ENCODE peak calls at places on chromosomes 1 and 21, in seven cellular contexts. M, S, X, O, V, P and T are unnamed samples.

GRCh38 chr21:16342932-16343331 is 613.1 kb downstream of the USP25 start:
- DNase-seq in M (no peak), S (no peak), X (no peak), O (no peak), V (no peak), P (no peak), T (peak)

GRCh38 chr1:96596226-96596625 is 125.4 kb upstream of the PTBP2 start:
- DNase-seq in M (peak), S (no peak), X (no peak), O (peak), V (peak), P (no peak), T (peak)

GRCh38 chr1:208917719-208918118 is 665.8 kb upstream of the CAMK1G start:
- DNase-seq in M (no peak), S (no peak), X (no peak), O (no peak), V (no peak), P (no peak), T (no peak)

GRCh38 chr1:63863137-63863536 is 89.3 kb downstream of the ROR1 start:
- DNase-seq in M (no peak), S (no peak), X (no peak), O (no peak), V (no peak), P (no peak), T (no peak)

GRCh38 chr1:165717918-165718515 is 19.7 kb upstream of the ALDH9A1 start:
- DNase-seq in M (peak), S (peak), X (no peak), O (peak), V (peak), P (no peak), T (peak)

GRCh38 chr1:183719289-183719688 is 66.2 kb upstream of the APOBEC4 start:
- DNase-seq in M (no peak), S (no peak), X (no peak), O (no peak), V (no peak), P (no peak), T (no peak)

GRCh38 chr1:93585059-93585966 is 96.3 kb downstream of the BCAR3 start:
- DNase-seq in M (no peak), S (peak), X (peak), O (peak), V (no peak), P (peak), T (no peak)

GRCh38 chr1:206081811-206082210 is 28.8 kb downstream of the RHEX start:
- DNase-seq in M (no peak), S (no peak), X (no peak), O (no peak), V (no peak), P (no peak), T (no peak)

GRCh38 chr1:39205781-39206464 is 1.4 kb downstream of the MACF1 start:
- DNase-seq in M (no peak), S (no peak), X (no peak), O (no peak), V (no peak), P (no peak), T (no peak)

GRCh38 chr1:70382682-70383081 is 28.2 kb upstream of the ANKRD13C start:
- DNase-seq in M (no peak), S (no peak), X (no peak), O (no peak), V (no peak), P (no peak), T (no peak)

GRCh38 chr21:39208624-39209333 is 25.5 kb upstream of the PSMG1 start:
- DNase-seq in M (no peak), S (peak), X (no peak), O (no peak), V (no peak), P (no peak), T (no peak)

GRCh38 chr1:163877016-163877415 is 555.3 kb downstream of the NUF2 start:
- DNase-seq in M (no peak), S (no peak), X (no peak), O (no peak), V (no peak), P (no peak), T (no peak)

GRCh38 chr1:162562452-162562828 is 918 bp downstream of the UAP1 start:
- DNase-seq in M (no peak), S (peak), X (no peak), O (no peak), V (no peak), P (no peak), T (no peak)

GRCh38 chr1:23451452-23451851 is 26.9 kb upstream of the TCEA3 start:
- DNase-seq in M (no peak), S (no peak), X (no peak), O (no peak), V (no peak), P (no peak), T (no peak)

GRCh38 chr1:245467804-245468203 is 313.0 kb downstream of the KIF26B start:
- DNase-seq in M (no peak), S (no peak), X (no peak), O (no peak), V (no peak), P (no peak), T (no peak)

GRCh38 chr1:187928288-187928687 is 1099.5 kb downstream of the PLA2G4A start:
- DNase-seq in M (peak), S (no peak), X (no peak), O (no peak), V (peak), P (no peak), T (no peak)

GRCh38 chr21:45293726-45294401 is 6.2 kb upstream of the POFUT2 start:
- DNase-seq in M (peak), S (no peak), X (peak), O (no peak), V (peak), P (no peak), T (no peak)

GRCh38 chr1:87644500-87645245 is 316.0 kb downstream of the LMO4 start:
- DNase-seq in M (no peak), S (no peak), X (no peak), O (no peak), V (no peak), P (no peak), T (no peak)

GRCh38 chr1:245587435-245588105 is 432.8 kb downstream of the KIF26B start:
- DNase-seq in M (no peak), S (no peak), X (no peak), O (no peak), V (peak), P (no peak), T (no peak)

GRCh38 chr1:185112343-185112742 is 44.4 kb downstream of the TRMT1L start:
- DNase-seq in M (no peak), S (no peak), X (no peak), O (no peak), V (no peak), P (no peak), T (no peak)

GRCh38 chr1:177340601-177341067 is 169.9 kb downstream of the BRINP2 start:
- DNase-seq in M (no peak), S (no peak), X (no peak), O (no peak), V (no peak), P (no peak), T (no peak)

GRCh38 chr1:43432907-43433306 is 20.8 kb downstream of the HYI start:
- DNase-seq in M (no peak), S (no peak), X (no peak), O (no peak), V (no peak), P (no peak), T (no peak)

GRCh38 chr1:175969236-175969635 is 225.8 kb upstream of the TNR start:
- DNase-seq in M (no peak), S (no peak), X (no peak), O (no peak), V (no peak), P (no peak), T (no peak)

GRCh38 chr1:111399792-111400610 is 27.5 kb downstream of the OVGP1 start:
- DNase-seq in M (peak), S (peak), X (no peak), O (peak), V (peak), P (no peak), T (peak)

GRCh38 chr1:35622510-35623171 is 18.7 kb downstream of the PSMB2 start:
- DNase-seq in M (no peak), S (no peak), X (no peak), O (no peak), V (no peak), P (no peak), T (no peak)

GRCh38 chr1:225941949-225942222 is 866 bp upstream of the LEFTY2 start:
- DNase-seq in M (no peak), S (no peak), X (no peak), O (no peak), V (no peak), P (no peak), T (no peak)

GRCh38 chr1:16248603-16249534 is 11.9 kb upstream of the CPLANE2 start:
- DNase-seq in M (no peak), S (peak), X (peak), O (peak), V (peak), P (peak), T (peak)

GRCh38 chr1:201259476-201260235 is 23.6 kb upstream of the PKP1 start:
- DNase-seq in M (no peak), S (no peak), X (no peak), O (no peak), V (no peak), P (no peak), T (no peak)

GRCh38 chr1:147840909-147841308 is 61.7 kb upstream of the GJA8 start:
- DNase-seq in M (no peak), S (no peak), X (no peak), O (no peak), V (no peak), P (no peak), T (peak)

GRCh38 chr1:200483491-200484143 is 73.8 kb upstream of the ZNF281 start:
- DNase-seq in M (no peak), S (no peak), X (no peak), O (peak), V (peak), P (no peak), T (no peak)

GRCh38 chr1:116243673-116244101 is 129.4 kb upstream of the ATP1A1 start:
- DNase-seq in M (no peak), S (no peak), X (no peak), O (no peak), V (no peak), P (no peak), T (no peak)

GRCh38 chr1:243748706-243749283 is 101.2 kb downstream of the AKT3 start:
- DNase-seq in M (no peak), S (no peak), X (no peak), O (no peak), V (peak), P (no peak), T (peak)

GRCh38 chr1:24421502-24421901 is 5.9 kb downstream of the NIPAL3 start:
- DNase-seq in M (no peak), S (no peak), X (no peak), O (no peak), V (no peak), P (no peak), T (no peak)

GRCh38 chr1:225911207-225912130 is 12.6 kb downstream of the PYCR2 start:
- DNase-seq in M (peak), S (peak), X (peak), O (peak), V (peak), P (peak), T (peak)

GRCh38 chr1:213327318-213327667 is 276.3 kb downstream of the RPS6KC1 start:
- DNase-seq in M (no peak), S (peak), X (no peak), O (peak), V (no peak), P (peak), T (no peak)

GRCh38 chr1:164725401-164725800 is 166.4 kb downstream of the PBX1 start:
- DNase-seq in M (no peak), S (no peak), X (no peak), O (no peak), V (peak), P (no peak), T (no peak)

DNA sequence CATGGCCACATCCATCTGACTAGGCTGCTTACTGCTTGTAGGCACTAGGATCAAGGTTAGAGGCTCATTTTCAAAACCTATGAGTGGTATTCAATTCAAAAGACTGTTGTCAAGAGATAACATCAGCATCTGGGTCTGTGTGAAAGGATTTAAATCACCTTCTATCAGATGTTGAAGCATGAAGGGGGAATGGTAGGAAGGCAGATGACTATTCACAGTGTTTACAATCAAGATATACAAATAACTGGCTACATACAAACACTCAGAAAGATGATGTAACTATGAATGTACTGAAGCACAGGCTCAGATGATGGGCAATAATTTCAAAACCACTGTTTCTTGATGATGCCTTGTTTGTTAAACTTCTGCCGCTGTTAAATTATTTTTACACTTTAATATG is 249.2 kb downstream of the SLC45A1 start:
- DNase-seq in M (no peak), S (no peak), X (no peak), O (no peak), V (no peak), P (no peak), T (no peak)
- TF ChIP-seq CTCF in M (no peak), S (no peak), X (no peak), O (no peak), V (no peak), P (no peak), T (no peak)

GRCh38 chr1:150515328-150516049 is at the start of gene FALEC:
- DNase-seq in M (peak), S (peak), X (peak), O (peak), V (peak), P (peak), T (peak)
- TF ChIP-seq CTCF in M (no peak), S (no peak), X (no peak), O (no peak), V (no peak), P (no peak), T (no peak)

GRCh38 chr1:82565146-82565545 is 764.4 kb downstream of the ADGRL2 start:
- DNase-seq in M (no peak), S (no peak), X (no peak), O (peak), V (no peak), P (no peak), T (no peak)
- TF ChIP-seq CTCF in M (no peak), S (no peak), X (no peak), O (no peak), V (peak), P (no peak), T (no peak)

GRCh38 chr1:8165595-8166360 is 139.7 kb upstream of the ERRFI1 start:
- DNase-seq in M (no peak), S (no peak), X (no peak), O (no peak), V (no peak), P (no peak), T (no peak)
- TF ChIP-seq CTCF in M (no peak), S (no peak), X (no peak), O (no peak), V (peak), P (no peak), T (peak)

DNA sequence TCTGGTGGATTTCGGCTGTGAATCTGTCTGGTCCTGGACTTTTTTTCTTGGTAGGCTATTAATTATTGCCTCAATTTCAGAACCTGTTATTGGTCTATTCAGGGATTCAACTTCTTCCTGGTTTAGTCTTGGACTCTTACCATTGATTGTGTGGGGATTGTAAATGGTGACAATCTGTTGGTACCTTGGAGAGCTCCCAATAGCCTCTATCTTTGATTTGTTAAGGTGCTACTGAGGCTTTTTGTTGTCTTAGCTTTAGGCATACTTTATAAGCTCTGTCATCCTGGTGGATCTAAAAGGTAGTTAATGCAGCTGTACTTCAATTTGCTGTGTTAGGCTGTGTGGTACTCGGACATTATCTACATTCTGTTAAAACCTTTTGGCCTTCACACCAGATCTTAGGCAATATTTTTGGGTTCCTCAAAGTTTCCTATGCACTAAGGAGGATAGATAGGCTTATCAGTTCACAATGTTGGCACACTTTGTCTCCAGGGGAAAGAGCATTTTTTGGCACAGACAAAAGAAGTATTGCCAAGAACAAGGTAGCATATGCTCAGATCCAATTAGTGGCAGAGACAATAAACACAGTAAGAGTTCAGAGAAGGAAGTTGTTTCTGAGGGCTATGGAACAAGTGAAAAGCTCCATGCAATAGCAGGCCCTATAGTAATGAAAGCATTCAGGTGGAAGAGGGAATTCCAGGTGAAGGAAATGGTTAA is 230.4 kb downstream of the PDE4B start:
- DNase-seq in M (no peak), S (no peak), X (no peak), O (no peak), V (no peak), P (no peak), T (no peak)
- TF ChIP-seq CTCF in M (no peak), S (no peak), X (no peak), O (no peak), V (no peak), P (no peak), T (no peak)

GRCh38 chr1:2091611-2092604 is 41.7 kb downstream of the PRKCZ start:
- DNase-seq in M (peak), S (peak), X (peak), O (no peak), V (no peak), P (peak), T (peak)
- TF ChIP-seq CTCF in M (peak), S (peak), X (peak), O (no peak), V (no peak), P (peak), T (peak)

GRCh38 chr21:26965567-26966359 is 1.1 kb downstream of the ADAMTS5 start:
- DNase-seq in M (peak), S (peak), X (peak), O (no peak), V (peak), P (peak), T (no peak)
- TF ChIP-seq CTCF in M (peak), S (peak), X (no peak), O (no peak), V (no peak), P (peak), T (no peak)